ENCODE peak calls at places on chromosomes 2 and 18, in eight cellular contexts. C, Y, V, P, L, W, H and D are unnamed samples.

GRCh38 chr2:219638217-219638947 is 11.0 kb downstream of the SLC4A3 start:
- DNase-seq in C (peak; percentile 15), Y (no peak), V (no peak), P (no peak), L (no peak), W (peak; percentile 79), H (no peak), D (no peak)

GRCh38 chr2:84904717-84905174 is 710 bp upstream of the TMSB10 start:
- DNase-seq in C (peak; percentile 85), Y (peak; percentile 81), V (peak; percentile 80), P (no peak), L (no peak), W (peak; percentile 90), H (peak; percentile 72), D (peak; percentile 52)

GRCh38 chr18:6807504-6808257 is 78.2 kb downstream of the ARHGAP28 start:
- DNase-seq in C (no peak), Y (no peak), V (no peak), P (no peak), L (no peak), W (no peak), H (peak; percentile 81), D (no peak)

GRCh38 chr2:234430892-234431291 is 66.0 kb downstream of the ARL4C start:
- DNase-seq in C (no peak), Y (no peak), V (no peak), P (no peak), L (no peak), W (no peak), H (no peak), D (no peak)

GRCh38 chr2:234666911-234667310 is 170.0 kb upstream of the ARL4C start:
- DNase-seq in C (no peak), Y (no peak), V (no peak), P (no peak), L (no peak), W (no peak), H (no peak), D (no peak)

GRCh38 chr18:37322497-37323035 is 243.0 kb downstream of the CELF4 start:
- DNase-seq in C (no peak), Y (no peak), V (peak; percentile 12), P (no peak), L (peak; percentile 17), W (peak; percentile 86), H (peak; percentile 31), D (peak; percentile 13)

GRCh38 chr2:31428001-31428418 is 13.5 kb upstream of the XDH start:
- DNase-seq in C (no peak), Y (no peak), V (peak; percentile 10), P (no peak), L (no peak), W (peak; percentile 85), H (peak; percentile 16), D (no peak)

GRCh38 chr2:162731917-162732804 is 106.4 kb downstream of the KCNH7 start:
- DNase-seq in C (no peak), Y (no peak), V (no peak), P (no peak), L (no peak), W (no peak), H (no peak), D (no peak)

GRCh38 chr2:145503511-145503910 is 983.6 kb upstream of the ZEB2 start:
- DNase-seq in C (no peak), Y (no peak), V (no peak), P (no peak), L (no peak), W (no peak), H (peak; percentile 13), D (peak; percentile 6)

GRCh38 chr2:240643811-240644150 is 18.5 kb downstream of the GPR35 start:
- DNase-seq in C (no peak), Y (peak; percentile 22), V (no peak), P (no peak), L (no peak), W (no peak), H (no peak), D (no peak)

GRCh38 chr2:220165401-220165800 is 538.0 kb downstream of the SLC4A3 start:
- DNase-seq in C (no peak), Y (no peak), V (no peak), P (no peak), L (no peak), W (peak; percentile 87), H (no peak), D (no peak)

GRCh38 chr2:55550368-55551102 is 31.0 kb downstream of the CFAP36 start:
- DNase-seq in C (no peak), Y (no peak), V (peak; percentile 86), P (peak; percentile 21), L (no peak), W (no peak), H (peak; percentile 59), D (peak; percentile 62)

GRCh38 chr2:45944075-45944474 is 292.6 kb downstream of the PRKCE start:
- DNase-seq in C (no peak), Y (no peak), V (peak; percentile 72), P (peak; percentile 34), L (no peak), W (no peak), H (peak; percentile 57), D (peak; percentile 65)

GRCh38 chr2:64945973-64946736 is 43.0 kb upstream of the SLC1A4 start:
- DNase-seq in C (no peak), Y (no peak), V (peak; percentile 17), P (no peak), L (peak; percentile 97), W (no peak), H (peak; percentile 20), D (peak; percentile 44)

GRCh38 chr2:18413794-18414396 is 146.6 kb downstream of the RDH14 start:
- DNase-seq in C (peak; percentile 76), Y (no peak), V (peak; percentile 85), P (peak; percentile 41), L (no peak), W (no peak), H (peak; percentile 85), D (peak; percentile 78)

GRCh38 chr2:1685078-1685956 is 59.0 kb downstream of the PXDN start:
- DNase-seq in C (no peak), Y (peak; percentile 48), V (no peak), P (no peak), L (no peak), W (peak; percentile 49), H (no peak), D (no peak)

DNA sequence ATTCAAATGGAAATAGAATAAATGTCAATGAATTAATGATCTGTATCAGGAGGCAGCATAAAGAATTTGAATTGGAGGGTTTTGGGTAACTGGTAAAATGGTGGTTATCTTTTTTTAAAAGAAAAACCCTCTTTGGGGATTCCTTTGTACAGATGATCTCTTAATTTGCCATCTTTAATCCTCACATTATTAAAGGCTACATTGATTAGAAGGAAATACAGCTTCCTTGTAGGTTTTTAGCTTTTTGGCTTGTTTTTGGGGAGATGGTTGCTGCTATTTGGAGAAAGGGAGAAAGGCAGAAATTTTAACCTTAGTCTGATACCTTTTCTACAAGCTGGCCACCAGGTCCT is 600 bp upstream of the MAPRE2 start:
- DNase-seq in C (no peak), Y (no peak), V (no peak), P (no peak), L (no peak), W (no peak), H (no peak), D (no peak)
- H3K4me3 ChIP-seq in C (peak overlapping the region; percentile 63), Y (peak overlapping the region; percentile 83), V (no peak overlapping the region), P (peak overlapping the region; percentile 99), L (peak overlapping the region; percentile 96), W (peak overlapping the region; percentile 97), H (peak overlapping the region; percentile 89), D (no peak overlapping the region)

DNA sequence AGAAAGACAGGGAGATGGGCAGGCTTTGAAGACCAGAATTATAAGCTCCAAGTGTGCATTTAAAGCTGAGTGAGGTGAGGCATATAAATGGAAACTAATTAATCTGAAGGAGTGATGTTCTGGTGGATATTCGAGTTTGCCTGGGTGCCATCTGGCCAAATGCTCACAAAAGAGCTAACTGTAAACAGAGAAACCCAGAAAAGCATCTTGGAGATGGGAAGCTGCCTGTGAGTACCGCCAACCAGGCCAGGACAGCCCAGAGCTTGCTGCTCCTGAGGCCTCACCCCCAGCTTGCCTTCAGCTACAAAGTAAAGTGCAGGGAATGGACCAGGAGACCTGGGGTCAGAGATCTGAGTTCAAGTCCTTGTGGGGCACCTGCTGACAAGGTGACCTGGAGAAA is 446.1 kb upstream of the MYT1L start:
- DNase-seq in C (no peak), Y (no peak), V (no peak), P (no peak), L (no peak), W (no peak), H (no peak), D (no peak)
- TF ChIP-seq CTCF in C (no peak), Y (no peak), V (no peak), P (no peak), L (no peak), W (no peak), H (no peak), D (no peak)

GRCh38 chr18:13640266-13640860 is 86.0 kb downstream of the FAM210A start:
- DNase-seq in C (no peak), Y (no peak), V (no peak), P (no peak), L (no peak), W (peak; percentile 17), H (no peak), D (no peak)

GRCh38 chr18:13645093-13645492 is 81.3 kb downstream of the FAM210A start:
- DNase-seq in C (no peak), Y (no peak), V (no peak), P (no peak), L (no peak), W (peak; percentile 22), H (no peak), D (no peak)

GRCh38 chr18:13643261-13643671 is 83.1 kb downstream of the FAM210A start:
- DNase-seq in C (no peak), Y (no peak), V (no peak), P (no peak), L (no peak), W (peak; percentile 16), H (no peak), D (no peak)

GRCh38 chr18:13641551-13642439 is 84.6 kb downstream of the FAM210A start:
- DNase-seq in C (no peak), Y (peak; percentile 64), V (no peak), P (no peak), L (no peak), W (peak; percentile 71), H (no peak), D (no peak)

GRCh38 chr18:13642440-13642827 is 83.9 kb downstream of the FAM210A start:
- DNase-seq in C (no peak), Y (no peak), V (no peak), P (no peak), L (no peak), W (peak; percentile 35), H (no peak), D (no peak)
- H3K4me3 ChIP-seq in C (no peak overlapping the region), Y (peak overlapping the region; percentile 60), V (no peak overlapping the region), P (no peak overlapping the region), L (no peak overlapping the region), W (no peak overlapping the region), H (no peak overlapping the region), D (no peak overlapping the region)

DNA sequence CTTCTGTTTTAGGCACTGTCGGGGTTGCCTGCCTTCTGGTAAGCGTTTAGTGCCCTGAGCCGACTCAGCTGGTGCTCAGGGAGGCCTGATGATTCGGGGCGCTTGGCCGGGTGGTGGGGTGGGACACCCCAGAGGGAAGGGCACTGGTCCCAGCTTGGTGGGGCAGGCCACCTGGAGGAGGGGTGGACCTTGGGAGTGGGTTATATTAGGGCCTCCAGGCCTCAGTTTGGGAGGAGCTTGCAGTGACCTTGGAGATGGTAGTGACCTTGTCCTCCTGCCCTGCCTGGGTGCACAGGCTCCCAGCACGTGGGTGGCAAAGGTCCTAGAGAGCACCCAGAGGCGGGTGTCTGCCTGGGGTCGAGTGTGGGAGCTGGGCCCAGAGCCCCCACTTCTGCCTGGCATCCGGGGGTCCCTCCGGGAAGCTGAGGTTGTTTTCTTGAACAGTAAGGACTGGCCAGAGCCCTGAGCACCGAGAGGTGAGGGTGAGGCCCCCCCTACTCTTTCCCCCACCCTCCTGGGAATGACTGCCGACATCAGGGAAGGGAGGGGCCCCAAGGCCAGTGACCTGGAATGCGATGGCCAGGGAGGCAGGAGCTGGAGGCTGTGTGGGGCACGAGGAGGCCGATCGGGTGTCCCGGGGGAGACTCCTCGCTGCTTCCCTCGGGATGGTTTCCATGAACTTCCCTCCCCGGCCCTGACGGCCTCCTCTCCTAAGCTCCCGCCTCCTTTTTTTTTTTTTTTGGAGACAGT is 61.3 kb downstream of the HPCAL1 start:
- DNase-seq in C (no peak), Y (no peak), V (no peak), P (no peak), L (no peak), W (no peak), H (no peak), D (no peak)
- TF ChIP-seq CTCF in C (no peak), Y (no peak), V (no peak), P (no peak), L (no peak), W (no peak), H (no peak), D (no peak)